ENCODE peak calls at places on chromosomes 5 and 9, in ten cellular contexts. C is sigmoid colon, F is tibial nerve, W is IMR-90, Z is A549, N is heart left ventricle, U is GM12891, K is HCT116, O is NB4, D is erythroblast. M is an unnamed sample.

GRCh38 chr5:152547202-152547601 is 142.1 kb upstream of the NMUR2 start:
- DNase-seq in D (no peak), N (no peak), K (no peak), Z (no peak), U (no peak), C (no peak), O (no peak), F (no peak), W (no peak), M (no peak)

GRCh38 chr5:55344392-55344992 is 36.7 kb downstream of the MTREX start:
- DNase-seq in W (peak; percentile 70), D (peak; percentile 84), C (peak; percentile 69), O (peak; percentile 58), N (no peak), Z (peak; percentile 71), F (peak; percentile 74), U (no peak), K (peak; percentile 36), M (no peak)

GRCh38 chr5:138230261-138230660 is 17.1 kb upstream of the CDC23 start:
- DNase-seq in N (peak; percentile 73), U (no peak), O (no peak), W (peak; percentile 5), C (no peak), K (no peak), D (no peak), F (no peak), Z (peak; percentile 33), M (no peak)

GRCh38 chr9:68530618-68531017 is 10.1 kb downstream of the TMEM252 start:
- DNase-seq in D (no peak), N (peak; percentile 89), F (no peak), K (no peak), O (no peak), C (peak; percentile 87), U (no peak), W (peak; percentile 19), Z (peak; percentile 18), M (no peak)

GRCh38 chr5:55304584-55304983 is 2.9 kb downstream of the DHX29 start:
- DNase-seq in K (no peak), U (no peak), C (no peak), Z (no peak), W (no peak), F (no peak), D (peak; percentile 63), O (no peak), N (no peak), M (no peak)

GRCh38 chr9:76688471-76689238 is 75.6 kb upstream of the PCA3 start:
- DNase-seq in Z (no peak), W (no peak), U (no peak), F (no peak), D (no peak), O (no peak), C (no peak), K (no peak), N (no peak), M (no peak)

GRCh38 chr9:92607773-92608172 is 62.2 kb downstream of the IPPK start:
- DNase-seq in F (no peak), W (peak; percentile 89), N (peak; percentile 52), C (no peak), U (no peak), D (no peak), Z (no peak), K (no peak), O (no peak), M (no peak)

GRCh38 chr5:52693279-52693678 is 94.4 kb upstream of the ITGA1 start:
- DNase-seq in N (peak; percentile 43), F (no peak), Z (peak; percentile 42), W (peak; percentile 45), U (no peak), O (peak; percentile 9), C (peak; percentile 66), K (no peak), D (peak; percentile 1), M (no peak)

GRCh38 chr9:98226968-98227367 is 28.5 kb downstream of the TBC1D2 start:
- DNase-seq in C (no peak), W (no peak), U (no peak), K (no peak), F (no peak), D (no peak), Z (no peak), N (no peak), O (no peak), M (no peak)

GRCh38 chr9:98229090-98229395 is 26.4 kb downstream of the TBC1D2 start:
- DNase-seq in F (no peak), U (no peak), O (no peak), D (no peak), W (no peak), Z (no peak), K (no peak), N (no peak), C (no peak), M (no peak)

GRCh38 chr9:98229620-98230019 is 25.8 kb downstream of the TBC1D2 start:
- DNase-seq in K (no peak), C (peak; percentile 14), Z (no peak), U (no peak), W (no peak), D (no peak), F (no peak), O (no peak), N (no peak), M (no peak)

GRCh38 chr9:98227883-98228282 is 27.6 kb downstream of the TBC1D2 start:
- DNase-seq in C (peak; percentile 21), O (no peak), W (no peak), D (no peak), K (no peak), Z (no peak), U (no peak), F (no peak), N (no peak), M (no peak)

DNA sequence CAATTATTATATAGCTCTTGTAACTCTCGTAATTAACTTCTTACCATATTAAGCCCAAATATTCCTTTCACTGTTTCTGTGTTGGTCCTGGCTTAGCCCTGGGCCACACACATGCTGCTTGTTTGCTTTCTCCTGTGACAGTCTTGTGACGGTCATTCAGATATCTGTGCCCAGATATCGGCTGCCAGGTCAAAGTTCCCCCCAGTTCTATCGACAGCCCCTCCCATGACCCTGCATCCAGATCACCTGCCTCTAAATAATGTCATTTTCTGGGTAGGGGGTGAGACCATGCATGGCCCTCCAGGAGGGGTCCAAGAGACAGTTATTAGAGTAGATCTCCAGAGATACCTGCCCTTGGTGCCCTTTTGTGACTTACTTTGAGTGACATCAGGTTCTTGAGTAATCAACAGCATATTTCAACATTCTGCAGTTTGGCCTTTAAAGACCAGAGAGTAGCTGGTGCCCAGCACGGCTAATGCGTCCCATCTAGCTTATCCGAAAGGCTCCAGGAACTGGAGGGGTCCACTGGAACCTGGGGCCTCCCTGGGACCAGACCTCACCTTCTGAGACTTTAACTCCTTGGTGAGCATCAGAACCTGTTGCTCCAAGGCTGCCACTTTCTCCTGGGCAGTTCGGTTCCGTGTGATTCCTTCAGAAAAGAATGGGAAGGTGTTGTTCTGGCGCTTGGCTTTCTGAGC is 26.9 kb downstream of the TBC1D2 start:
- DNase-seq in C (peak; percentile 12), N (no peak), Z (no peak), W (no peak), D (peak; percentile 42), U (no peak), K (no peak), F (no peak), O (peak; percentile 29), M (no peak)
- TF ChIP-seq POLR2A in C (no peak), N (no peak), Z (no peak), W (no peak), D (no peak), U (no peak), K (no peak), F (no peak), O (no peak), M (no peak)

GRCh38 chr9:124267271-124267807 is 9.6 kb downstream of the NEK6 start:
- DNase-seq in Z (peak; percentile 79), C (no peak), N (no peak), W (peak; percentile 85), U (no peak), F (peak; percentile 53), O (peak; percentile 91), K (no peak), D (no peak), M (peak; percentile 95)
- TF ChIP-seq POLR2A in Z (no peak), C (no peak), N (no peak), W (no peak), U (peak; percentile 37), F (peak; percentile 48), O (no peak), K (no peak), D (no peak), M (peak; percentile 19)

DNA sequence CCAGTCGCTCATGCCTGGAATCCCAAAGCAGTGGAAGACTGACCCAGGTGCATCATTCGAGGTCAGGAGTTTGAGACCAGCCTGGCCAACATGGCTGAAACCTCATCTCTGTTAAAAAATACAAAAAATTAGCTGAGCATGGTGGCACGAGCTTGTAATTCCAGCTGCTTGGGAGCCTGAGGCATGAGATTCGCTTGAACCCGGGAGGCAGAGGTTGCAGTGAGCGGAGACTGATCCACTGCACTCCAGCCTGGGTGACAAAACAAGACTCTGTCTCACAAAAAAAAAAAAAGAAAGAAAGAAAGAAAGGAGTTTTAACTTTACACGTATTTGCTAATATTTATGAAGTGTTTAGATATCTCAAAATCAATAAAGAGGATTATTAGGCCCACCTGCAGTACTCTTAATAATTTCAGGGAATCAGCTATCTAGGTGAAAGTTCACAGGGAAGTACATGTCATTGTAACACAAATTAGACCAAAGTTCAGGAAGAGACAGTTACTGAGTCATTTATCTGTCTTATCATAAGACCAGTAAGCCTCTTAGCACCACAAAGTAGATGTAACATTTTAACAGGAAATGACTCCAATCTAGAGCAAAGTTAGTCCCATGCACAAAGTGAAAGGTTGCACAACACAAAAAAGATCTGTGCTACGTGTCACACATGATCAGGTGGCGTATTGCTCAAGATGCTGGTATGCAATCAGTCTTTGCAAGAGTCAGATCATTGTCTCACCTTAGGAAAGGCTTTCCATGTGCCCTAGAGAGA is 34.1 kb upstream of the PLIN2 start:
- DNase-seq in K (peak; percentile 76), D (peak; percentile 94), N (no peak), C (peak; percentile 89), F (peak; percentile 23), O (peak; percentile 100), U (peak; percentile 18), W (peak; percentile 99), Z (peak; percentile 93), M (peak; percentile 58)
- TF ChIP-seq POLR2A in K (no peak), D (peak; percentile 79), N (no peak), C (no peak), F (no peak), O (no peak), U (no peak), W (no peak), Z (no peak), M (no peak)

GRCh38 chr9:105696219-105696793 is 2.0 kb downstream of the TMEM38B start:
- DNase-seq in K (no peak), D (no peak), O (no peak), N (no peak), F (no peak), C (no peak), Z (no peak), U (no peak), W (no peak), M (no peak)

GRCh38 chr9:105697871-105698270 is 3.5 kb downstream of the TMEM38B start:
- DNase-seq in Z (no peak), U (no peak), D (no peak), O (no peak), N (no peak), K (no peak), F (no peak), W (peak; percentile 38), C (no peak), M (no peak)

GRCh38 chr9:105694320-105694847 is at the start of gene TMEM38B:
- DNase-seq in K (peak; percentile 48), O (peak; percentile 80), W (peak; percentile 58), Z (peak; percentile 59), D (peak; percentile 92), U (peak; percentile 82), N (peak; percentile 88), C (peak; percentile 86), F (peak; percentile 36), M (peak; percentile 97)

GRCh38 chr9:105693435-105694275 is 686 bp upstream of the TMEM38B start:
- DNase-seq in F (no peak), C (no peak), D (no peak), N (no peak), W (peak; percentile 2), Z (no peak), O (peak; percentile 61), U (no peak), K (no peak), M (no peak)

DNA sequence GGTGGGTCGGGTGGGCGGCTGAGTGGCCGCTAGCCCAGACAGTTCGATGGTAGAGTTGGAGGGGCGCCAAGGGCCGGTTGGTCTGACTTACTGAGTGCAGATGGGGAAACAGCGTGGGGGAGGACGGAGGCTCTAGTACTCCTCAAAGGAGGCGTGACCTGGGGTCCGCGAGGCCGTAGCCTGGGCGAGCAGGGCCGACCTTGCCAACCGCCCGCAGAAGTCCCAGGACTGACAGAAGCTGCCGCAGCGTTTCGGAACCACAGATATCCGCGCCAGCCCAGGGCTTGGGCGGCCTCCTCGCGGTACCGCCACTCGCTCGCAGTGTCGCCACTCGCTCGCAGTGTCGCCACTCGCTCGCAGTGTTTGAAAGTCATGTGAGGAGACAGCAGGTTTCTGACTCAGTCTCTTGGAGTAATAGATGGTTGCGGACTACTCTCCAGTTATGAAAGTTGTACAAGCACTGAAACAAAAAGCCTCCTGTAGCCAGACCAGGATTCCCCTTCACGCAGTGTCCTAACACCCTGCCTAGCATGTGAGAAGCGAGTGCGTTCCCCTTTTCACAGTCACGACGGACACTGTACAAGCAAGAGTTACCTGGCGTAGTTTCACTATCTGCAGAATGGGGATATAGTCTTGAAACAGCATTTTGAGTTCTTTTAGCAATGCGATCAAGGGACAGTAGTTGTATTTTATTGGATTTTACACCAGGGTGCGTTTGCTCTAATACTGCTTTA is 674 bp downstream of the TMEM38B start:
- DNase-seq in W (peak; percentile 37), K (no peak), F (peak; percentile 32), Z (peak; percentile 51), N (peak; percentile 76), D (peak; percentile 83), U (peak; percentile 28), C (peak; percentile 82), O (peak; percentile 81), M (peak; percentile 76)
- TF ChIP-seq POLR2A in W (no peak), K (no peak), F (no peak), Z (no peak), N (no peak), D (no peak), U (no peak), C (no peak), O (no peak), M (no peak)

M was measured in H54.